ENCODE peak calls at places on chromosome 1, in five cellular contexts. One of them, this sample, is unnamed.

GRCh38 chr1:2468540-2468939 is 7.5 kb upstream of the PLCH2 start:
- DNase-seq in stimulated activated effector memory CD8-positive, alpha-beta T cell treated with anti-CD3 and anti-CD28 coated beads, Interleukin-12 subunit alpha, Interleukin-12 subunit beta, amount 100 ng/mL, for 72 hours: no peak
- DNase-seq in retinal pigment epithelial cell: no peak
- DNase-seq in uterus: no peak
- DNase-seq in GM19239: no peak
- DNase-seq in this sample: no peak

GRCh38 chr1:57996400-57996799 is 550.1 kb downstream of the OMA1 start:
- DNase-seq in stimulated activated effector memory CD8-positive, alpha-beta T cell treated with anti-CD3 and anti-CD28 coated beads, Interleukin-12 subunit alpha, Interleukin-12 subunit beta, amount 100 ng/mL, for 72 hours: no peak
- DNase-seq in retinal pigment epithelial cell: no peak
- DNase-seq in uterus: no peak
- DNase-seq in GM19239: no peak
- DNase-seq in this sample: no peak

GRCh38 chr1:8671313-8671917 is 146.0 kb downstream of the RERE start:
- DNase-seq in stimulated activated effector memory CD8-positive, alpha-beta T cell treated with anti-CD3 and anti-CD28 coated beads, Interleukin-12 subunit alpha, Interleukin-12 subunit beta, amount 100 ng/mL, for 72 hours: no peak
- DNase-seq in retinal pigment epithelial cell: no peak
- DNase-seq in uterus: peak; percentile 29
- DNase-seq in GM19239: peak; percentile 28
- DNase-seq in this sample: no peak

GRCh38 chr1:224644553-224645154 is 28.5 kb downstream of the CNIH3 start:
- DNase-seq in stimulated activated effector memory CD8-positive, alpha-beta T cell treated with anti-CD3 and anti-CD28 coated beads, Interleukin-12 subunit alpha, Interleukin-12 subunit beta, amount 100 ng/mL, for 72 hours: peak; percentile 78
- DNase-seq in retinal pigment epithelial cell: no peak
- DNase-seq in uterus: no peak
- DNase-seq in GM19239: peak; percentile 67
- DNase-seq in this sample: peak; percentile 45

GRCh38 chr1:156616463-156616862 is 2.8 kb upstream of the HAPLN2 start:
- DNase-seq in stimulated activated effector memory CD8-positive, alpha-beta T cell treated with anti-CD3 and anti-CD28 coated beads, Interleukin-12 subunit alpha, Interleukin-12 subunit beta, amount 100 ng/mL, for 72 hours: no peak
- DNase-seq in retinal pigment epithelial cell: no peak
- DNase-seq in uterus: peak; percentile 63
- DNase-seq in GM19239: no peak
- DNase-seq in this sample: no peak

GRCh38 chr1:55131218-55131617 is 83.9 kb downstream of the USP24 start:
- DNase-seq in stimulated activated effector memory CD8-positive, alpha-beta T cell treated with anti-CD3 and anti-CD28 coated beads, Interleukin-12 subunit alpha, Interleukin-12 subunit beta, amount 100 ng/mL, for 72 hours: no peak
- DNase-seq in retinal pigment epithelial cell: no peak
- DNase-seq in uterus: no peak
- DNase-seq in GM19239: no peak
- DNase-seq in this sample: no peak

GRCh38 chr1:198669023-198669698 is 30.3 kb downstream of the PTPRC start:
- DNase-seq in stimulated activated effector memory CD8-positive, alpha-beta T cell treated with anti-CD3 and anti-CD28 coated beads, Interleukin-12 subunit alpha, Interleukin-12 subunit beta, amount 100 ng/mL, for 72 hours: no peak
- DNase-seq in retinal pigment epithelial cell: no peak
- DNase-seq in uterus: no peak
- DNase-seq in GM19239: no peak
- DNase-seq in this sample: no peak

GRCh38 chr1:174165471-174166137 is 6.3 kb downstream of the RABGAP1L start:
- DNase-seq in stimulated activated effector memory CD8-positive, alpha-beta T cell treated with anti-CD3 and anti-CD28 coated beads, Interleukin-12 subunit alpha, Interleukin-12 subunit beta, amount 100 ng/mL, for 72 hours: no peak
- DNase-seq in retinal pigment epithelial cell: no peak
- DNase-seq in uterus: no peak
- DNase-seq in GM19239: no peak
- DNase-seq in this sample: peak; percentile 18

GRCh38 chr1:200733907-200734306 is 4.8 kb upstream of the CAMSAP2 start:
- DNase-seq in stimulated activated effector memory CD8-positive, alpha-beta T cell treated with anti-CD3 and anti-CD28 coated beads, Interleukin-12 subunit alpha, Interleukin-12 subunit beta, amount 100 ng/mL, for 72 hours: no peak
- DNase-seq in retinal pigment epithelial cell: no peak
- DNase-seq in uterus: no peak
- DNase-seq in GM19239: no peak
- DNase-seq in this sample: no peak

GRCh38 chr1:24311731-24312130 is 7.4 kb upstream of the GRHL3 start:
- DNase-seq in stimulated activated effector memory CD8-positive, alpha-beta T cell treated with anti-CD3 and anti-CD28 coated beads, Interleukin-12 subunit alpha, Interleukin-12 subunit beta, amount 100 ng/mL, for 72 hours: no peak
- DNase-seq in retinal pigment epithelial cell: no peak
- DNase-seq in uterus: no peak
- DNase-seq in GM19239: no peak
- DNase-seq in this sample: no peak

GRCh38 chr1:224831501-224831900 is 98.0 kb upstream of the DNAH14 start:
- DNase-seq in stimulated activated effector memory CD8-positive, alpha-beta T cell treated with anti-CD3 and anti-CD28 coated beads, Interleukin-12 subunit alpha, Interleukin-12 subunit beta, amount 100 ng/mL, for 72 hours: no peak
- DNase-seq in retinal pigment epithelial cell: no peak
- DNase-seq in uterus: no peak
- DNase-seq in GM19239: no peak
- DNase-seq in this sample: no peak

GRCh38 chr1:84855168-84855567 is 37.8 kb downstream of the LPAR3 start:
- DNase-seq in stimulated activated effector memory CD8-positive, alpha-beta T cell treated with anti-CD3 and anti-CD28 coated beads, Interleukin-12 subunit alpha, Interleukin-12 subunit beta, amount 100 ng/mL, for 72 hours: no peak
- DNase-seq in retinal pigment epithelial cell: no peak
- DNase-seq in uterus: no peak
- DNase-seq in GM19239: no peak
- DNase-seq in this sample: no peak

GRCh38 chr1:27145934-27146354 is 9.0 kb downstream of the SLC9A1 start:
- DNase-seq in stimulated activated effector memory CD8-positive, alpha-beta T cell treated with anti-CD3 and anti-CD28 coated beads, Interleukin-12 subunit alpha, Interleukin-12 subunit beta, amount 100 ng/mL, for 72 hours: no peak
- DNase-seq in retinal pigment epithelial cell: peak; percentile 93
- DNase-seq in uterus: peak; percentile 60
- DNase-seq in GM19239: no peak
- DNase-seq in this sample: no peak

GRCh38 chr1:47848985-47849610 is 148.1 kb downstream of the TRABD2B start:
- DNase-seq in stimulated activated effector memory CD8-positive, alpha-beta T cell treated with anti-CD3 and anti-CD28 coated beads, Interleukin-12 subunit alpha, Interleukin-12 subunit beta, amount 100 ng/mL, for 72 hours: no peak
- DNase-seq in retinal pigment epithelial cell: no peak
- DNase-seq in uterus: no peak
- DNase-seq in GM19239: no peak
- DNase-seq in this sample: no peak

GRCh38 chr1:172117800-172118199 is 276.5 kb downstream of the DNM3 start:
- DNase-seq in stimulated activated effector memory CD8-positive, alpha-beta T cell treated with anti-CD3 and anti-CD28 coated beads, Interleukin-12 subunit alpha, Interleukin-12 subunit beta, amount 100 ng/mL, for 72 hours: no peak
- DNase-seq in retinal pigment epithelial cell: no peak
- DNase-seq in uterus: no peak
- DNase-seq in GM19239: no peak
- DNase-seq in this sample: no peak

GRCh38 chr1:111976842-111977241 is 12.6 kb downstream of the KCND3 start:
- DNase-seq in stimulated activated effector memory CD8-positive, alpha-beta T cell treated with anti-CD3 and anti-CD28 coated beads, Interleukin-12 subunit alpha, Interleukin-12 subunit beta, amount 100 ng/mL, for 72 hours: no peak
- DNase-seq in retinal pigment epithelial cell: no peak
- DNase-seq in uterus: no peak
- DNase-seq in GM19239: no peak
- DNase-seq in this sample: no peak

GRCh38 chr1:192477630-192478029 is 97.9 kb upstream of the RGS1 start:
- DNase-seq in stimulated activated effector memory CD8-positive, alpha-beta T cell treated with anti-CD3 and anti-CD28 coated beads, Interleukin-12 subunit alpha, Interleukin-12 subunit beta, amount 100 ng/mL, for 72 hours: no peak
- DNase-seq in retinal pigment epithelial cell: no peak
- DNase-seq in uterus: no peak
- DNase-seq in GM19239: no peak
- DNase-seq in this sample: no peak

GRCh38 chr1:2459757-2460156 is 16.3 kb upstream of the PLCH2 start:
- DNase-seq in stimulated activated effector memory CD8-positive, alpha-beta T cell treated with anti-CD3 and anti-CD28 coated beads, Interleukin-12 subunit alpha, Interleukin-12 subunit beta, amount 100 ng/mL, for 72 hours: no peak
- DNase-seq in retinal pigment epithelial cell: no peak
- DNase-seq in uterus: no peak
- DNase-seq in GM19239: no peak
- DNase-seq in this sample: no peak

GRCh38 chr1:244319283-244320132 is 132.2 kb downstream of the ADSS2 start:
- DNase-seq in stimulated activated effector memory CD8-positive, alpha-beta T cell treated with anti-CD3 and anti-CD28 coated beads, Interleukin-12 subunit alpha, Interleukin-12 subunit beta, amount 100 ng/mL, for 72 hours: peak; percentile 83
- DNase-seq in retinal pigment epithelial cell: no peak
- DNase-seq in uterus: no peak
- DNase-seq in GM19239: peak; percentile 54
- DNase-seq in this sample: no peak

GRCh38 chr1:192807968-192808587 is 761 bp upstream of the RGS2 start:
- DNase-seq in stimulated activated effector memory CD8-positive, alpha-beta T cell treated with anti-CD3 and anti-CD28 coated beads, Interleukin-12 subunit alpha, Interleukin-12 subunit beta, amount 100 ng/mL, for 72 hours: no peak
- DNase-seq in retinal pigment epithelial cell: peak; percentile 67
- DNase-seq in uterus: no peak
- DNase-seq in GM19239: no peak
- DNase-seq in this sample: no peak

GRCh38 chr1:178941849-178942248 is 71.0 kb upstream of the ANGPTL1 start:
- DNase-seq in stimulated activated effector memory CD8-positive, alpha-beta T cell treated with anti-CD3 and anti-CD28 coated beads, Interleukin-12 subunit alpha, Interleukin-12 subunit beta, amount 100 ng/mL, for 72 hours: peak; percentile 15
- DNase-seq in retinal pigment epithelial cell: no peak
- DNase-seq in uterus: no peak
- DNase-seq in GM19239: no peak
- DNase-seq in this sample: no peak

GRCh38 chr1:27525296-27526271 is 35.6 kb upstream of the WASF2 start:
- DNase-seq in stimulated activated effector memory CD8-positive, alpha-beta T cell treated with anti-CD3 and anti-CD28 coated beads, Interleukin-12 subunit alpha, Interleukin-12 subunit beta, amount 100 ng/mL, for 72 hours: peak; percentile 67
- DNase-seq in retinal pigment epithelial cell: no peak
- DNase-seq in uterus: peak; percentile 86
- DNase-seq in GM19239: peak; percentile 86
- DNase-seq in this sample: peak; percentile 42

GRCh38 chr1:154608522-154609294 is 722 bp upstream of the ADAR start:
- DNase-seq in stimulated activated effector memory CD8-positive, alpha-beta T cell treated with anti-CD3 and anti-CD28 coated beads, Interleukin-12 subunit alpha, Interleukin-12 subunit beta, amount 100 ng/mL, for 72 hours: peak; percentile 74
- DNase-seq in retinal pigment epithelial cell: no peak
- DNase-seq in uterus: no peak
- DNase-seq in GM19239: no peak
- DNase-seq in this sample: no peak

GRCh38 chr1:31744165-31744888 is 19.8 kb downstream of the ADGRB2 start:
- DNase-seq in stimulated activated effector memory CD8-positive, alpha-beta T cell treated with anti-CD3 and anti-CD28 coated beads, Interleukin-12 subunit alpha, Interleukin-12 subunit beta, amount 100 ng/mL, for 72 hours: no peak
- DNase-seq in retinal pigment epithelial cell: no peak
- DNase-seq in uterus: no peak
- DNase-seq in GM19239: peak; percentile 82
- DNase-seq in this sample: no peak

GRCh38 chr1:93976291-93976690 is 67.1 kb upstream of the GCLM start:
- DNase-seq in stimulated activated effector memory CD8-positive, alpha-beta T cell treated with anti-CD3 and anti-CD28 coated beads, Interleukin-12 subunit alpha, Interleukin-12 subunit beta, amount 100 ng/mL, for 72 hours: no peak
- DNase-seq in retinal pigment epithelial cell: no peak
- DNase-seq in uterus: no peak
- DNase-seq in GM19239: no peak
- DNase-seq in this sample: no peak

GRCh38 chr1:53561488-53562115 is 102.4 kb downstream of the DMRTB1 start:
- DNase-seq in stimulated activated effector memory CD8-positive, alpha-beta T cell treated with anti-CD3 and anti-CD28 coated beads, Interleukin-12 subunit alpha, Interleukin-12 subunit beta, amount 100 ng/mL, for 72 hours: no peak
- DNase-seq in retinal pigment epithelial cell: no peak
- DNase-seq in uterus: peak; percentile 7
- DNase-seq in GM19239: no peak
- DNase-seq in this sample: no peak

GRCh38 chr1:51284487-51284954 is 45.8 kb downstream of the TTC39A start:
- DNase-seq in stimulated activated effector memory CD8-positive, alpha-beta T cell treated with anti-CD3 and anti-CD28 coated beads, Interleukin-12 subunit alpha, Interleukin-12 subunit beta, amount 100 ng/mL, for 72 hours: no peak
- DNase-seq in retinal pigment epithelial cell: peak; percentile 19
- DNase-seq in uterus: no peak
- DNase-seq in GM19239: no peak
- DNase-seq in this sample: no peak

GRCh38 chr1:91844862-91845528 is 41.0 kb downstream of the TGFBR3 start:
- DNase-seq in stimulated activated effector memory CD8-positive, alpha-beta T cell treated with anti-CD3 and anti-CD28 coated beads, Interleukin-12 subunit alpha, Interleukin-12 subunit beta, amount 100 ng/mL, for 72 hours: no peak
- DNase-seq in retinal pigment epithelial cell: peak; percentile 95
- DNase-seq in uterus: peak; percentile 68
- DNase-seq in GM19239: no peak
- DNase-seq in this sample: peak; percentile 63

GRCh38 chr1:189708674-189709073 is 769.0 kb downstream of the BRINP3 start:
- DNase-seq in stimulated activated effector memory CD8-positive, alpha-beta T cell treated with anti-CD3 and anti-CD28 coated beads, Interleukin-12 subunit alpha, Interleukin-12 subunit beta, amount 100 ng/mL, for 72 hours: no peak
- DNase-seq in retinal pigment epithelial cell: peak; percentile 2
- DNase-seq in uterus: no peak
- DNase-seq in GM19239: no peak
- DNase-seq in this sample: no peak

GRCh38 chr1:245837741-245838140 is 669.3 kb downstream of the SMYD3 start:
- DNase-seq in stimulated activated effector memory CD8-positive, alpha-beta T cell treated with anti-CD3 and anti-CD28 coated beads, Interleukin-12 subunit alpha, Interleukin-12 subunit beta, amount 100 ng/mL, for 72 hours: peak; percentile 28
- DNase-seq in retinal pigment epithelial cell: no peak
- DNase-seq in uterus: no peak
- DNase-seq in GM19239: no peak
- DNase-seq in this sample: no peak

GRCh38 chr1:81606656-81607055 is 194.1 kb upstream of the ADGRL2 start:
- DNase-seq in stimulated activated effector memory CD8-positive, alpha-beta T cell treated with anti-CD3 and anti-CD28 coated beads, Interleukin-12 subunit alpha, Interleukin-12 subunit beta, amount 100 ng/mL, for 72 hours: no peak
- DNase-seq in retinal pigment epithelial cell: no peak
- DNase-seq in uterus: no peak
- DNase-seq in GM19239: no peak
- DNase-seq in this sample: no peak

GRCh38 chr1:72000809-72001208 is 281.5 kb downstream of the NEGR1 start:
- DNase-seq in stimulated activated effector memory CD8-positive, alpha-beta T cell treated with anti-CD3 and anti-CD28 coated beads, Interleukin-12 subunit alpha, Interleukin-12 subunit beta, amount 100 ng/mL, for 72 hours: no peak
- DNase-seq in retinal pigment epithelial cell: no peak
- DNase-seq in uterus: no peak
- DNase-seq in GM19239: no peak
- DNase-seq in this sample: no peak

GRCh38 chr1:204947338-204947737 is 76.7 kb downstream of the NFASC start:
- DNase-seq in stimulated activated effector memory CD8-positive, alpha-beta T cell treated with anti-CD3 and anti-CD28 coated beads, Interleukin-12 subunit alpha, Interleukin-12 subunit beta, amount 100 ng/mL, for 72 hours: no peak
- DNase-seq in retinal pigment epithelial cell: no peak
- DNase-seq in uterus: no peak
- DNase-seq in GM19239: no peak
- DNase-seq in this sample: no peak

GRCh38 chr1:155078496-155079209 is at the start of gene EFNA3:
- DNase-seq in stimulated activated effector memory CD8-positive, alpha-beta T cell treated with anti-CD3 and anti-CD28 coated beads, Interleukin-12 subunit alpha, Interleukin-12 subunit beta, amount 100 ng/mL, for 72 hours: peak; percentile 77
- DNase-seq in retinal pigment epithelial cell: no peak
- DNase-seq in uterus: peak; percentile 85
- DNase-seq in GM19239: peak; percentile 71
- DNase-seq in this sample: peak; percentile 44

GRCh38 chr1:101496109-101496508 is 259.3 kb downstream of the S1PR1 start:
- DNase-seq in stimulated activated effector memory CD8-positive, alpha-beta T cell treated with anti-CD3 and anti-CD28 coated beads, Interleukin-12 subunit alpha, Interleukin-12 subunit beta, amount 100 ng/mL, for 72 hours: no peak
- DNase-seq in retinal pigment epithelial cell: no peak
- DNase-seq in uterus: no peak
- DNase-seq in GM19239: no peak
- DNase-seq in this sample: no peak

GRCh38 chr1:187878883-187879282 is 1050.1 kb downstream of the PLA2G4A start:
- DNase-seq in stimulated activated effector memory CD8-positive, alpha-beta T cell treated with anti-CD3 and anti-CD28 coated beads, Interleukin-12 subunit alpha, Interleukin-12 subunit beta, amount 100 ng/mL, for 72 hours: no peak
- DNase-seq in retinal pigment epithelial cell: no peak
- DNase-seq in uterus: no peak
- DNase-seq in GM19239: no peak
- DNase-seq in this sample: no peak

GRCh38 chr1:86542626-86543025 is 4.3 kb upstream of the CLCA4 start:
- DNase-seq in stimulated activated effector memory CD8-positive, alpha-beta T cell treated with anti-CD3 and anti-CD28 coated beads, Interleukin-12 subunit alpha, Interleukin-12 subunit beta, amount 100 ng/mL, for 72 hours: no peak
- DNase-seq in retinal pigment epithelial cell: no peak
- DNase-seq in uterus: no peak
- DNase-seq in GM19239: no peak
- DNase-seq in this sample: no peak

GRCh38 chr1:198121058-198121829 is 35.6 kb upstream of the NEK7 start:
- DNase-seq in stimulated activated effector memory CD8-positive, alpha-beta T cell treated with anti-CD3 and anti-CD28 coated beads, Interleukin-12 subunit alpha, Interleukin-12 subunit beta, amount 100 ng/mL, for 72 hours: no peak
- DNase-seq in retinal pigment epithelial cell: no peak
- DNase-seq in uterus: no peak
- DNase-seq in GM19239: no peak
- DNase-seq in this sample: no peak

This sample was measured in tibial nerve.